ENCODE peak calls at places on chromosomes 2 and 18, in seven cellular contexts. G is stomach, A is cardiac muscle cell, O is ovary, D is IMR-90, R is osteoblast, Q is neural progenitor cell. B is an unnamed sample.

GRCh38 chr2:85868837-85869236 is 20.0 kb downstream of the ST3GAL5 start:
- DNase-seq in D (no peak), G (no peak), Q (no peak), O (no peak), R (no peak), A (no peak), B (no peak)

GRCh38 chr2:10477443-10478297 is 29.5 kb upstream of the ODC1 start:
- DNase-seq in A (no peak), Q (peak; percentile 30), D (no peak), R (peak; percentile 76), G (no peak), O (no peak), B (no peak)

GRCh38 chr2:120195575-120195974 is 27.6 kb downstream of the TMEM185B start:
- DNase-seq in O (no peak), G (no peak), D (no peak), Q (no peak), R (no peak), A (no peak), B (no peak)

GRCh38 chr2:118902279-118903028 is 39.5 kb upstream of the MARCO start:
- DNase-seq in A (no peak), O (no peak), D (no peak), R (peak; percentile 42), G (no peak), Q (no peak), B (no peak)

GRCh38 chr2:26838121-26838906 is 9.6 kb upstream of the DPYSL5 start:
- DNase-seq in D (peak; percentile 36), G (no peak), O (no peak), R (peak; percentile 71), A (peak; percentile 70), Q (peak; percentile 59), B (peak; percentile 39)

GRCh38 chr2:205929445-205930027 is 156.4 kb downstream of the INO80D start:
- DNase-seq in O (no peak), Q (no peak), A (no peak), D (no peak), G (peak; percentile 78), R (no peak), B (no peak)

GRCh38 chr2:100197643-100198153 is 55.3 kb upstream of the AFF3 start:
- DNase-seq in A (peak; percentile 78), O (peak; percentile 87), G (peak; percentile 80), R (peak; percentile 91), Q (peak; percentile 68), D (peak; percentile 46), B (no peak)

GRCh38 chr2:15881120-15881433 is 59.3 kb upstream of the MYCN start:
- DNase-seq in D (no peak), G (no peak), Q (no peak), R (no peak), O (no peak), A (no peak), B (no peak)

GRCh38 chr18:46320928-46321855 is 217.0 kb downstream of the HAUS1 start:
- DNase-seq in A (no peak), G (no peak), D (peak; percentile 55), O (no peak), R (peak; percentile 72), Q (no peak), B (peak; percentile 96)

DNA sequence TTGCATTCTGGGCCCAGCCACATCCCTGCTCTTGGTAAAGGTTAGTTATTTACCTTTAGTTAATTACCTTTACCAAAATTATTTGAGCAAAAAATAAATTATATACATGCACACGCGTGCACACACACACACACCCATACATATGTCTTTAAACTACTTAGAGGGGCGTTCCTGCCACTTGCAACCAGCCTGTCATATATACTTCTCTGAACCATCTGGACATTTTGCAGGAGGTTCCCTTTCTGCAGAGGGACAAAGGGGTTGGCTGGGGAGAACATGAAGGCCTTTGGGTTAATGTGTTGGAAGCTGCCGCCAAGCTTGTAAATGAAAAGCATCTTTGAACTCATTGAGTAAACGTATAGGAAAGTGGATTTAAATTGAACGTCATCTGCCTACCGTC is 46.3 kb downstream of the SERTAD2 start:
- DNase-seq in Q (no peak), A (no peak), G (no peak), O (no peak), R (no peak), D (no peak), B (no peak)
- H3K4me3 ChIP-seq in Q (no peak overlapping the region), A (no peak overlapping the region), G (peak overlapping the region; percentile 27), O (no peak overlapping the region), R (no peak overlapping the region), D (no peak overlapping the region), B (no peak overlapping the region)

DNA sequence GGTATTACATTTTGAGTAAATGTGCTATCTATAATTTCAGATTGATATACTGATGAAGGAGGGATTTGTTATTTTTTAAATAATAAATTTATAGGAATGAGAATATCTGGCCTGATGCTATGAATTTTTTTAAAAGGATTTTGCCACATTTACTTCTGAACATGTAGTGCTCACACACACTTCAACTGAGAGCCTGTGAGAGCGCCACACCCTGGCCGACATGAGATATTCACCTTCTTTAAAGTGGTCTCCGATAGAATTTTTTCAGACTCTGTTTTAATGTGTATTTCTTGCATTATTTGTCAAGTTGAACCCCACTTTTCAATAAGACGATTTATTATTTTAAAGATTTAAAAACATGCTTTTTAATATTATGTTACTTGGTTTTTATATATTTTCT is 813.3 kb downstream of the DCC start:
- DNase-seq in A (peak; percentile 32), D (no peak), G (no peak), Q (peak; percentile 44), R (no peak), O (no peak), B (no peak)
- TF ChIP-seq CTCF in A (peak; percentile 3), D (no peak), G (no peak), Q (peak; percentile 67), R (no peak), O (no peak), B (no peak)

GRCh38 chr2:66575625-66576371 is 140.9 kb downstream of the MEIS1 start:
- DNase-seq in Q (peak; percentile 76), R (peak; percentile 78), A (peak; percentile 64), D (peak; percentile 70), O (peak; percentile 66), G (no peak), B (no peak)

GRCh38 chr2:66578853-66579158 is 143.9 kb downstream of the MEIS1 start:
- DNase-seq in O (no peak), R (no peak), G (no peak), Q (no peak), A (no peak), D (no peak), B (no peak)

GRCh38 chr2:66576381-66577330 is 141.7 kb downstream of the MEIS1 start:
- DNase-seq in G (no peak), O (peak; percentile 48), Q (peak; percentile 65), A (peak; percentile 45), R (peak; percentile 85), D (peak; percentile 79), B (no peak)

GRCh38 chr2:66578067-66578852 is 143.3 kb downstream of the MEIS1 start:
- DNase-seq in O (peak; percentile 39), G (no peak), A (peak; percentile 53), R (no peak), Q (peak; percentile 39), D (peak; percentile 76), B (no peak)

GRCh38 chr2:66577331-66578041 is 142.6 kb downstream of the MEIS1 start:
- DNase-seq in A (peak; percentile 52), D (peak; percentile 56), O (peak; percentile 49), G (no peak), R (no peak), Q (peak; percentile 71), B (no peak)
- H3K27me3 ChIP-seq in A (peaks cover 9% of the 10 kb centered on the region), D (no peaks in the 10 kb centered on the region), O (no peaks in the 10 kb centered on the region), G (peaks cover 7% of the 10 kb centered on the region), R (peaks cover 63% of the 10 kb centered on the region), Q (peaks cover 67% of the 10 kb centered on the region), B (peaks cover 29% of the 10 kb centered on the region)

GRCh38 chr2:101387151-101387807 is at the start of gene CREG2:
- DNase-seq in R (peak; percentile 97), A (peak; percentile 88), Q (peak; percentile 91), D (peak; percentile 55), G (peak; percentile 75), O (peak; percentile 47), B (peak; percentile 30)

GRCh38 chr2:101388232-101388631 is 929 bp upstream of the CREG2 start:
- DNase-seq in A (no peak), D (peak; percentile 60), O (no peak), G (no peak), Q (no peak), R (peak; percentile 92), B (peak; percentile 92)

GRCh38 chr2:101382406-101382805 is 4.9 kb downstream of the CREG2 start:
- DNase-seq in D (no peak), Q (no peak), A (no peak), O (no peak), G (no peak), R (no peak), B (no peak)

GRCh38 chr2:101383016-101383541 is 4.2 kb downstream of the CREG2 start:
- DNase-seq in R (no peak), A (no peak), O (no peak), Q (no peak), D (no peak), G (no peak), B (no peak)

GRCh38 chr2:101386599-101387150 is 628 bp downstream of the CREG2 start:
- DNase-seq in O (no peak), Q (peak; percentile 21), D (no peak), G (no peak), R (no peak), A (no peak), B (no peak)
- H3K4me3 ChIP-seq in O (peak overlapping the region; percentile 8), Q (peak overlapping the region; percentile 72), D (peak overlapping the region; percentile 45), G (peak overlapping the region; percentile 60), R (peak overlapping the region; percentile 67), A (peak overlapping the region; percentile 52), B (peak overlapping the region; percentile 36)

GRCh38 chr2:62410015-62410453 is 96.0 kb downstream of the TMEM17 start:
- DNase-seq in R (no peak), Q (peak; percentile 57), O (no peak), A (peak; percentile 20), D (no peak), G (no peak), B (no peak)

GRCh38 chr2:62407401-62407800 is 98.6 kb downstream of the TMEM17 start:
- DNase-seq in Q (no peak), G (no peak), R (no peak), D (no peak), A (no peak), O (no peak), B (no peak)

GRCh38 chr2:62410926-62411456 is 95.0 kb downstream of the TMEM17 start:
- DNase-seq in G (no peak), A (no peak), Q (no peak), O (no peak), R (peak; percentile 21), D (no peak), B (peak; percentile 26)

GRCh38 chr2:62407838-62408589 is 98.0 kb downstream of the TMEM17 start:
- DNase-seq in D (no peak), O (peak; percentile 42), Q (no peak), A (no peak), G (no peak), R (no peak), B (no peak)

DNA sequence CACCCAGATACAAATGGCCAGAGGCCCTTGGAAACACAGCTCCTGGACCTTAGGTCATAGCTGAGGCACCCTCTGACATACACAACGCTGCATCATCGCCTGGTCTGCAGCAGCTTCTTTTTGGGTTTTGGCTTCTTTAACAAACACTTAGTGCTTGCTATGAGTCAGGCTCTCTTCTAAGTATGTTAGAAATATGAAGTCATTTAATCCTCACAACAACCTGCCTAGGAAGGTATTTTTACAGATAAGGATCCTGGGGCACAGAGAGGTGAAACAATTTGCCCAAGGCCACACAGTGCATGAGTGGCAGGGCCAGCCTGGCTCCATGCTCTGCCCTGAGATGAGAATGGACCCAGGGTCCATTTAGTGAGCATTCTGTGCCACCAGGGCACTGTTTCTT is 96.6 kb downstream of the TMEM17 start:
- DNase-seq in G (no peak), O (no peak), R (peak; percentile 14), A (no peak), D (peak; percentile 49), Q (no peak), B (peak; percentile 52)
- TF ChIP-seq CTCF in G (no peak), O (no peak), R (no peak), A (no peak), D (no peak), Q (no peak), B (no peak)

B was measured in bronchial epithelial cell.